ENCODE peak calls at places on chromosomes 7 and 10, in five cellular contexts. One of them, this sample, is unnamed.

GRCh38 chr10:78332013-78332412 is 298.4 kb downstream of the RPS24 start:
- DNase-seq in endothelial cell of umbilical vein: no peak
- DNase-seq in GM12878: no peak
- DNase-seq in HepG2: no peak
- DNase-seq in A549: no peak
- DNase-seq in this sample: no peak

GRCh38 chr10:97508342-97508741 is 9.6 kb downstream of the UBTD1 start:
- DNase-seq in HepG2: no peak
- DNase-seq in endothelial cell of umbilical vein: peak; percentile 78
- DNase-seq in GM12878: no peak
- DNase-seq in A549: no peak
- DNase-seq in this sample: no peak

GRCh38 chr7:27782849-27783248 is 42.9 kb downstream of the TAX1BP1 start:
- DNase-seq in HepG2: no peak
- DNase-seq in endothelial cell of umbilical vein: peak; percentile 60
- DNase-seq in GM12878: no peak
- DNase-seq in A549: no peak
- DNase-seq in this sample: no peak

GRCh38 chr10:113751116-113751728 is at the start of gene PLEKHS1:
- DNase-seq in HepG2: no peak
- DNase-seq in endothelial cell of umbilical vein: no peak
- DNase-seq in GM12878: no peak
- DNase-seq in A549: no peak
- DNase-seq in this sample: no peak

GRCh38 chr10:109931153-109931552 is 7.8 kb upstream of the XPNPEP1 start:
- DNase-seq in A549: no peak
- DNase-seq in GM12878: no peak
- DNase-seq in endothelial cell of umbilical vein: no peak
- DNase-seq in HepG2: no peak
- DNase-seq in this sample: peak; percentile 30

GRCh38 chr10:17607603-17608332 is 9.4 kb downstream of the HACD1 start:
- DNase-seq in HepG2: peak; percentile 45
- DNase-seq in A549: peak; percentile 49
- DNase-seq in GM12878: no peak
- DNase-seq in endothelial cell of umbilical vein: peak; percentile 69
- DNase-seq in this sample: peak; percentile 63

GRCh38 chr10:65570143-65571010 is 1355.5 kb upstream of the LRRTM3 start:
- DNase-seq in endothelial cell of umbilical vein: peak; percentile 51
- DNase-seq in A549: peak; percentile 12
- DNase-seq in GM12878: no peak
- DNase-seq in HepG2: peak; percentile 67
- DNase-seq in this sample: peak; percentile 87

GRCh38 chr10:3242251-3242650 is 69.7 kb upstream of the PITRM1 start:
- DNase-seq in HepG2: no peak
- DNase-seq in A549: no peak
- DNase-seq in endothelial cell of umbilical vein: no peak
- DNase-seq in GM12878: no peak
- DNase-seq in this sample: no peak

GRCh38 chr7:152137476-152138025 is 112.1 kb downstream of the GALNT11 start:
- DNase-seq in endothelial cell of umbilical vein: peak; percentile 82
- DNase-seq in A549: no peak
- DNase-seq in GM12878: no peak
- DNase-seq in HepG2: no peak
- DNase-seq in this sample: no peak

GRCh38 chr7:25383402-25383801 is 155.1 kb upstream of the NPVF start:
- DNase-seq in A549: no peak
- DNase-seq in GM12878: no peak
- DNase-seq in endothelial cell of umbilical vein: no peak
- DNase-seq in HepG2: no peak
- DNase-seq in this sample: no peak

GRCh38 chr10:112587709-112588108 is 140.7 kb downstream of the VTI1A start:
- DNase-seq in endothelial cell of umbilical vein: no peak
- DNase-seq in HepG2: no peak
- DNase-seq in GM12878: no peak
- DNase-seq in A549: no peak
- DNase-seq in this sample: no peak

GRCh38 chr7:157404845-157405481 is 68.2 kb downstream of the DNAJB6 start:
- DNase-seq in A549: peak; percentile 71
- DNase-seq in HepG2: no peak
- DNase-seq in endothelial cell of umbilical vein: peak; percentile 16
- DNase-seq in GM12878: no peak
- DNase-seq in this sample: peak; percentile 99

GRCh38 chr10:33120700-33121099 is 162.7 kb upstream of the ITGB1 start:
- DNase-seq in endothelial cell of umbilical vein: no peak
- DNase-seq in A549: no peak
- DNase-seq in GM12878: no peak
- DNase-seq in HepG2: no peak
- DNase-seq in this sample: no peak

GRCh38 chr7:151433721-151434400 is 6.1 kb downstream of the CRYGN start:
- DNase-seq in endothelial cell of umbilical vein: no peak
- DNase-seq in GM12878: no peak
- DNase-seq in HepG2: no peak
- DNase-seq in A549: no peak
- DNase-seq in this sample: no peak

GRCh38 chr10:52956451-52956850 is 183.9 kb upstream of the MBL2 start:
- DNase-seq in GM12878: no peak
- DNase-seq in endothelial cell of umbilical vein: no peak
- DNase-seq in HepG2: peak; percentile 8
- DNase-seq in A549: no peak
- DNase-seq in this sample: no peak

GRCh38 chr7:56091591-56091990 is 1.2 kb downstream of the PHKG1 start:
- DNase-seq in HepG2: no peak
- DNase-seq in endothelial cell of umbilical vein: no peak
- DNase-seq in A549: no peak
- DNase-seq in GM12878: no peak
- DNase-seq in this sample: no peak

GRCh38 chr7:22885824-22886255 is 63.2 kb upstream of the TOMM7 start:
- DNase-seq in A549: no peak
- DNase-seq in HepG2: no peak
- DNase-seq in endothelial cell of umbilical vein: no peak
- DNase-seq in GM12878: peak; percentile 88
- DNase-seq in this sample: peak; percentile 93

GRCh38 chr10:69912584-69912983 is 110.9 kb downstream of the COL13A1 start:
- DNase-seq in A549: no peak
- DNase-seq in GM12878: no peak
- DNase-seq in endothelial cell of umbilical vein: peak; percentile 47
- DNase-seq in HepG2: no peak
- DNase-seq in this sample: no peak

GRCh38 chr7:37765872-37766525 is 82.4 kb upstream of the NME8 start:
- DNase-seq in GM12878: peak; percentile 82
- DNase-seq in A549: no peak
- DNase-seq in HepG2: no peak
- DNase-seq in endothelial cell of umbilical vein: no peak
- DNase-seq in this sample: peak; percentile 70

GRCh38 chr7:143884978-143885559 is 16.9 kb downstream of the TCAF1 start:
- DNase-seq in endothelial cell of umbilical vein: peak; percentile 86
- DNase-seq in GM12878: no peak
- DNase-seq in HepG2: no peak
- DNase-seq in A549: no peak
- DNase-seq in this sample: no peak

GRCh38 chr10:14386202-14386593 is 55.5 kb upstream of the FRMD4A start:
- DNase-seq in endothelial cell of umbilical vein: no peak
- DNase-seq in GM12878: no peak
- DNase-seq in HepG2: no peak
- DNase-seq in A549: no peak
- DNase-seq in this sample: no peak

GRCh38 chr7:47905071-47905920 is 43.0 kb downstream of the PKD1L1 start:
- DNase-seq in endothelial cell of umbilical vein: no peak
- DNase-seq in A549: no peak
- DNase-seq in GM12878: no peak
- DNase-seq in HepG2: no peak
- DNase-seq in this sample: no peak
- TF ChIP-seq MYC in endothelial cell of umbilical vein: no peak
- TF ChIP-seq MYC in A549: no peak
- TF ChIP-seq MYC in GM12878: no peak
- TF ChIP-seq MYC in HepG2: no peak
- TF ChIP-seq MYC in this sample: no peak

GRCh38 chr7:92830047-92830446 is 6.3 kb downstream of the CDK6 start:
- DNase-seq in GM12878: no peak
- DNase-seq in HepG2: no peak
- DNase-seq in endothelial cell of umbilical vein: no peak
- DNase-seq in A549: no peak
- DNase-seq in this sample: no peak

GRCh38 chr7:92833024-92833765 is 3.2 kb downstream of the CDK6 start:
- DNase-seq in GM12878: no peak
- DNase-seq in HepG2: peak; percentile 77
- DNase-seq in endothelial cell of umbilical vein: peak; percentile 78
- DNase-seq in A549: peak; percentile 58
- DNase-seq in this sample: peak; percentile 88

GRCh38 chr7:92832623-92833023 is 3.8 kb downstream of the CDK6 start:
- DNase-seq in endothelial cell of umbilical vein: no peak
- DNase-seq in A549: no peak
- DNase-seq in GM12878: no peak
- DNase-seq in HepG2: no peak
- DNase-seq in this sample: no peak

GRCh38 chr7:92830532-92831110 is 5.8 kb downstream of the CDK6 start:
- DNase-seq in A549: no peak
- DNase-seq in endothelial cell of umbilical vein: no peak
- DNase-seq in HepG2: no peak
- DNase-seq in GM12878: no peak
- DNase-seq in this sample: peak; percentile 22

GRCh38 chr7:92831716-92832622 is 4.4 kb downstream of the CDK6 start:
- DNase-seq in GM12878: no peak
- DNase-seq in endothelial cell of umbilical vein: peak; percentile 61
- DNase-seq in HepG2: peak; percentile 60
- DNase-seq in A549: no peak
- DNase-seq in this sample: peak; percentile 12
- TF ChIP-seq MYC in GM12878: no peak
- TF ChIP-seq MYC in endothelial cell of umbilical vein: no peak
- TF ChIP-seq MYC in HepG2: no peak
- TF ChIP-seq MYC in A549: no peak
- TF ChIP-seq MYC in this sample: no peak

DNA sequence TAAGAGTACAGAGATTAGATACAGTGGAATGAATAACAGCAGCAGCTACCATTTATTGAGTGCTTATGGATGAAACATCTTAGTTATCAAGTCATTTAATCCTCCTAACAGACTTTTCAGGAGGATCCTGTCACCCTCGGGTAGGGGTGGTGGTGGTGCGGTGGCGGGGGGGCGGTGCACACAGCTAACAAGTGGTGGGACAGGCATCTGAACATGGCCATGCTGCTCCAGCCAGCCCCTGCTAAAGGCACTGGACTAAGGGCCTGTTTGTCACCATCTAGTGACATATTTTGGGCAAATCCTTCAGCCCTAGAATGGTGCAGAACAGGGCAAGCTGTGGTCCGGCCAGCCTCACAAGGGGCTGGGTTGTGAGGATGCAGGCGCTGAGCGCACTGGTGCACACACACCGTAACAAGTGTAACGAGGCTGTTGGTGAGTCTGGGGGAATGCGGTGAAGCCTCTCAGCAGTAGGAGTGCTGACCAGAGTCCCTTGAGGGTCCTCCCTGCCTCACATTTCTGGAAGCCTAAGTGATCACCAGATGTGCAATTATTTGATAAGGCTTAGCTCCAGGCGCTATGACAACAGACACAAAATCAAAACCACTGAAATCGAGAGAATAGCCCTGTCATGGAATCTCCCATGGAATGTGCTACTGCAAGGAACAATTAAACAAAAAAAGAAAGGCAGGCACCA is 102.3 kb downstream of the RNF216 start:
- DNase-seq in endothelial cell of umbilical vein: no peak
- DNase-seq in GM12878: no peak
- DNase-seq in A549: no peak
- DNase-seq in HepG2: no peak
- DNase-seq in this sample: peak; percentile 73
- TF ChIP-seq MYC in endothelial cell of umbilical vein: no peak
- TF ChIP-seq MYC in GM12878: no peak
- TF ChIP-seq MYC in A549: no peak
- TF ChIP-seq MYC in HepG2: no peak
- TF ChIP-seq MYC in this sample: no peak

GRCh38 chr10:122290334-122290733 is 19.2 kb downstream of the BTBD16 start:
- DNase-seq in A549: no peak
- DNase-seq in GM12878: no peak
- DNase-seq in endothelial cell of umbilical vein: no peak
- DNase-seq in HepG2: peak; percentile 41
- DNase-seq in this sample: peak; percentile 21

GRCh38 chr10:122285506-122286444 is 14.7 kb downstream of the BTBD16 start:
- DNase-seq in GM12878: no peak
- DNase-seq in endothelial cell of umbilical vein: no peak
- DNase-seq in HepG2: no peak
- DNase-seq in A549: no peak
- DNase-seq in this sample: no peak

GRCh38 chr10:122288917-122289316 is 17.8 kb downstream of the BTBD16 start:
- DNase-seq in GM12878: no peak
- DNase-seq in A549: no peak
- DNase-seq in endothelial cell of umbilical vein: no peak
- DNase-seq in HepG2: no peak
- DNase-seq in this sample: no peak

GRCh38 chr10:122287584-122287983 is 16.5 kb downstream of the BTBD16 start:
- DNase-seq in GM12878: no peak
- DNase-seq in HepG2: no peak
- DNase-seq in endothelial cell of umbilical vein: no peak
- DNase-seq in A549: no peak
- DNase-seq in this sample: no peak

GRCh38 chr10:122286872-122287271 is 15.8 kb downstream of the BTBD16 start:
- DNase-seq in GM12878: no peak
- DNase-seq in HepG2: no peak
- DNase-seq in endothelial cell of umbilical vein: no peak
- DNase-seq in A549: no peak
- DNase-seq in this sample: peak; percentile 36
- TF ChIP-seq MYC in GM12878: no peak
- TF ChIP-seq MYC in HepG2: no peak
- TF ChIP-seq MYC in endothelial cell of umbilical vein: no peak
- TF ChIP-seq MYC in A549: no peak
- TF ChIP-seq MYC in this sample: no peak

GRCh38 chr10:24249829-24250415 is 41.0 kb downstream of the KIAA1217 start:
- DNase-seq in HepG2: no peak
- DNase-seq in GM12878: no peak
- DNase-seq in endothelial cell of umbilical vein: no peak
- DNase-seq in A549: no peak
- DNase-seq in this sample: no peak
- TF ChIP-seq MYC in HepG2: no peak
- TF ChIP-seq MYC in GM12878: no peak
- TF ChIP-seq MYC in endothelial cell of umbilical vein: no peak
- TF ChIP-seq MYC in A549: no peak
- TF ChIP-seq MYC in this sample: no peak